ENCODE peak calls at places on chromosome 19, in five cellular contexts. O, D, B, E and S are unnamed samples.

GRCh38 chr19:17685451-17686026 is 2.6 kb downstream of the UNC13A start:
- DNase-seq in O (no peak), D (no peak), B (no peak), E (no peak), S (no peak)

GRCh38 chr19:48053856-48054255 is 10.0 kb upstream of the CABP5 start:
- DNase-seq in O (no peak), D (no peak), B (no peak), E (no peak), S (no peak)

GRCh38 chr19:41951686-41952172 is 7.4 kb downstream of the RABAC1 start:
- DNase-seq in O (peak), D (peak), B (peak), E (peak), S (no peak)

GRCh38 chr19:18468517-18468916 is 30.6 kb upstream of the ISYNA1 start:
- DNase-seq in O (no peak), D (no peak), B (no peak), E (no peak), S (no peak)

GRCh38 chr19:17049711-17050280 is 23.2 kb upstream of the CPAMD8 start:
- DNase-seq in O (no peak), D (no peak), B (no peak), E (no peak), S (no peak)

GRCh38 chr19:29289020-29289419 is 76.1 kb upstream of the UQCRFS1 start:
- DNase-seq in O (no peak), D (no peak), B (no peak), E (no peak), S (no peak)

GRCh38 chr19:16385296-16385695 is 60.7 kb downstream of the KLF2 start:
- DNase-seq in O (no peak), D (no peak), B (no peak), E (no peak), S (no peak)

GRCh38 chr19:10102787-10103236 is 334 bp upstream of the ANGPTL6 start:
- DNase-seq in O (no peak), D (no peak), B (no peak), E (no peak), S (no peak)

GRCh38 chr19:55041627-55042343 is 3.7 kb upstream of the GP6 start:
- DNase-seq in O (no peak), D (no peak), B (no peak), E (no peak), S (no peak)

GRCh38 chr19:12891553-12892021 is 627 bp downstream of the GCDH start:
- DNase-seq in O (no peak), D (no peak), B (no peak), E (no peak), S (no peak)

GRCh38 chr19:46753420-46754155 is 7.3 kb upstream of the STRN4 start:
- DNase-seq in O (peak), D (no peak), B (peak), E (no peak), S (no peak)

GRCh38 chr19:48994035-48994386 is 324 bp downstream of the RUVBL2 start:
- DNase-seq in O (no peak), D (no peak), B (no peak), E (no peak), S (no peak)

GRCh38 chr19:3644351-3645066 is 17.9 kb upstream of the CACTIN start:
- DNase-seq in O (no peak), D (no peak), B (no peak), E (no peak), S (no peak)

GRCh38 chr19:1700733-1701663 is 48.6 kb upstream of the TCF3 start:
- DNase-seq in O (no peak), D (no peak), B (no peak), E (no peak), S (no peak)